ENCODE peak calls at places on chromosome 19, in four cellular contexts. Y is thoracic aorta; C is ascending aorta; K is naive thymus-derived CD4-positive, alpha-beta T cell. G is an unnamed sample.

GRCh38 chr19:55549500-55550320 is 4.4 kb upstream of the SBK3 start:
- DNase-seq in Y (no peak), C (peak; percentile 77), K (no peak), G (peak; percentile 40)

GRCh38 chr19:40521276-40521675 is 54.5 kb downstream of the SPTBN4 start:
- DNase-seq in Y (no peak), K (no peak), C (no peak), G (no peak)

GRCh38 chr19:47776568-47776967 is 1.9 kb upstream of the SELENOW start:
- DNase-seq in K (no peak), Y (no peak), C (no peak), G (peak; percentile 46)

GRCh38 chr19:51689751-51690358 is 3.3 kb upstream of the SPACA6 start:
- DNase-seq in Y (no peak), C (peak; percentile 76), K (no peak), G (peak; percentile 32)

GRCh38 chr19:45972081-45972943 is 1.4 kb downstream of the NOVA2 start:
- DNase-seq in C (no peak), Y (no peak), K (no peak), G (no peak)

GRCh38 chr19:49338023-49338677 is 2.9 kb downstream of the CD37 start:
- DNase-seq in C (peak; percentile 65), K (no peak), Y (no peak), G (no peak)

GRCh38 chr19:13070425-13071140 is 32.1 kb downstream of the LYL1 start:
- DNase-seq in C (no peak), K (no peak), Y (no peak), G (no peak)

GRCh38 chr19:44032001-44032610 is 6.9 kb downstream of the ZNF222 start:
- DNase-seq in Y (no peak), C (no peak), K (no peak), G (no peak)

GRCh38 chr19:32908641-32909190 is 39.1 kb upstream of the SLC7A9 start:
- DNase-seq in Y (no peak), K (no peak), C (no peak), G (no peak)

GRCh38 chr19:13817615-13818371 is 22.6 kb downstream of the ZSWIM4 start:
- DNase-seq in Y (no peak), C (peak; percentile 70), K (peak; percentile 22), G (peak; percentile 92)

GRCh38 chr19:33133438-33134031 is 1.6 kb downstream of the WDR88 start:
- DNase-seq in Y (no peak), C (no peak), K (no peak), G (no peak)

GRCh38 chr19:52993342-52994178 is 20.2 kb upstream of the ERVV-1 start:
- DNase-seq in C (peak; percentile 91), K (peak; percentile 71), Y (peak; percentile 69), G (peak; percentile 91)

GRCh38 chr19:18419195-18419698 is at the start of gene SSBP4:
- DNase-seq in Y (no peak), K (peak; percentile 72), C (peak; percentile 86), G (peak; percentile 74)

GRCh38 chr19:42254083-42254849 is 662 bp downstream of the ERF start:
- DNase-seq in K (peak; percentile 65), Y (no peak), C (peak; percentile 86), G (peak; percentile 86)

GRCh38 chr19:2600914-2601870 is 101.3 kb downstream of the GNG7 start:
- DNase-seq in Y (no peak), C (peak; percentile 58), K (no peak), G (no peak)

GRCh38 chr19:32691952-32692726 is 518 bp downstream of the NUDT19 start:
- DNase-seq in K (peak; percentile 45), C (peak; percentile 81), Y (no peak), G (peak; percentile 60)

GRCh38 chr19:45305421-45305820 is 17.3 kb downstream of the CKM start:
- DNase-seq in Y (no peak), C (no peak), K (no peak), G (no peak)

GRCh38 chr19:49301165-49301865 is 23.7 kb downstream of the SLC6A16 start:
- DNase-seq in C (peak; percentile 78), Y (peak; percentile 18), K (peak; percentile 68), G (peak; percentile 80)

GRCh38 chr19:38739440-38740251 is 4.6 kb downstream of the CAPN12 start:
- DNase-seq in Y (no peak), C (no peak), K (no peak), G (no peak)

DNA sequence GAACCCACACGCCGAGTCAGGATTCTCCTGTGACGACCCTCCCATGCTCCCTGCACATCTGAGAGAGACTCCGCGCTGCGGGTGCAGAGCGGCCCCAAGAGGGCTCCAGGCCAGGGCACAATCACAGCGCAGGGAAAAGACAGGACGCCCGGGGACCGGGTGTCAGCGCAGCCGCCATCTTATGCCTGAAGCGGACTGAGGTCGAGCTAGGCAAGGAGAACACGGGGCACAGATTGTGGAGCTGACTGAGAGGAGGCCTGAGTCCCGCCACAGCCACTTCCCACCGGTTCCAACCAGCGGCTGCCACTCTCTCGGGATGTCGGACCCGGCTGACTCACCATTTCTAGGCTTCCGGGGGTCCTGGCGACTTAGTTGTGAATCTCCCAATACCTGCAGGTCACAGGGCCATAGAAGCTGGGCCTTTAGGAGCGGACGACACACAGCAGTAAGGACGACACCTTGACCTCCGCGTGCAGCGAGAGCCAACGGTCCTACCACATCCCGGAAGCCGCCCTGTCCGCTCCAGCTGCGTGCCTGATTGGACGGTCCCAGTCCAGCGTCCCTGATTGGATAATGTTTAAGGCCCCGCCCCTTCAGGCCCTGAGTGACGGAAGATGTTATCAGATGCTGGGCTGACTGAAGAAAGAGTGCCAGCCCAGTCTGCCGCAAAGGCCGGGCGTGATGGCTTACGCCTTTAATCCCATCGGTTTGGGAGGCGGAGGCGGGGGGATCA is at the start of gene ZNF728:
- DNase-seq in C (peak; percentile 84), Y (peak; percentile 54), K (no peak), G (peak; percentile 22)
- H3K9me3 ChIP-seq in C (peaks cover 22% of the 10 kb centered on the region), Y (peaks cover 8% of the 10 kb centered on the region), K (no peaks in the 10 kb centered on the region), G (no peaks in the 10 kb centered on the region)

GRCh38 chr19:5048727-5049553 is 80.0 kb downstream of the KDM4B start:
- DNase-seq in Y (peak; percentile 35), C (peak; percentile 85), K (no peak), G (peak; percentile 77)
- H3K27ac ChIP-seq in Y (peak overlapping the region; percentile 43), C (peak overlapping the region; percentile 53), K (no peak overlapping the region), G (peak overlapping the region; percentile 75)

GRCh38 chr19:15841875-15842569 is 26.6 kb upstream of the OR10H1 start:
- DNase-seq in C (no peak), K (no peak), Y (no peak), G (no peak)
- H3K9me3 ChIP-seq in C (no peaks in the 10 kb centered on the region), K (no peaks in the 10 kb centered on the region), Y (no peaks in the 10 kb centered on the region), G (no peaks in the 10 kb centered on the region)

GRCh38 chr19:7529246-7529600 is 6.3 kb upstream of the PNPLA6 start:
- DNase-seq in Y (no peak), K (no peak), C (no peak), G (no peak)
- H3K27ac ChIP-seq in Y (no peak overlapping the region), K (no peak overlapping the region), C (no peak overlapping the region), G (no peak overlapping the region)

GRCh38 chr19:9296336-9296735 is 13.3 kb downstream of the ZNF699 start:
- DNase-seq in Y (no peak), K (no peak), C (no peak), G (no peak)
- H3K9me3 ChIP-seq in Y (peaks cover 99% of the 10 kb centered on the region), K (peaks cover 45% of the 10 kb centered on the region), C (peaks cover 100% of the 10 kb centered on the region), G (peaks cover 8% of the 10 kb centered on the region)

GRCh38 chr19:11019824-11020223 is 59.0 kb downstream of the SMARCA4 start:
- DNase-seq in Y (no peak), K (no peak), C (no peak), G (no peak)
- H3K27ac ChIP-seq in Y (no peak overlapping the region), K (no peak overlapping the region), C (no peak overlapping the region), G (no peak overlapping the region)

G was measured in colonic mucosa.